ENCODE peak calls at places on chromosomes 13 and 19, in six cellular contexts. B is tibial nerve, E is astrocyte of the cerebellum, Z is tibial artery, I is fibroblast of pulmonary artery, L is OCI-LY7. V is an unnamed sample.

GRCh38 chr19:20038358-20039202 is 725 bp downstream of the ZNF682 start:
- DNase-seq in L (peak; percentile 14), E (peak; percentile 12), I (no peak), B (no peak), Z (no peak), V (no peak)

GRCh38 chr13:92225861-92226260 is 827.4 kb downstream of the GPC5 start:
- DNase-seq in E (no peak), B (no peak), I (no peak), Z (no peak), L (no peak), V (no peak)

GRCh38 chr19:2648528-2648937 is 54.0 kb downstream of the GNG7 start:
- DNase-seq in E (peak; percentile 32), L (peak; percentile 84), I (peak; percentile 85), B (no peak), Z (no peak), V (peak; percentile 86)

GRCh38 chr19:5152767-5153532 is 184.0 kb downstream of the KDM4B start:
- DNase-seq in Z (no peak), I (no peak), L (no peak), B (no peak), E (no peak), V (no peak)

GRCh38 chr13:95007322-95007721 is 293.9 kb downstream of the ABCC4 start:
- DNase-seq in Z (no peak), L (no peak), E (no peak), B (no peak), I (no peak), V (no peak)

GRCh38 chr13:98483636-98484288 is 93.1 kb downstream of the STK24 start:
- DNase-seq in L (no peak), I (no peak), E (no peak), B (no peak), Z (no peak), V (no peak)

GRCh38 chr19:4181053-4181508 is 1.3 kb downstream of the SIRT6 start:
- DNase-seq in Z (no peak), E (no peak), B (no peak), I (no peak), L (peak; percentile 30), V (no peak)

GRCh38 chr13:91647361-91647970 is 249.0 kb downstream of the GPC5 start:
- DNase-seq in I (peak; percentile 7), B (no peak), E (peak; percentile 66), Z (no peak), L (peak; percentile 72), V (peak; percentile 34)

GRCh38 chr13:81957121-81957520 is 1616.2 kb upstream of the SPRY2 start:
- DNase-seq in B (no peak), I (no peak), Z (no peak), L (no peak), E (no peak), V (no peak)

GRCh38 chr19:49538643-49539042 is 10.8 kb downstream of the RCN3 start:
- DNase-seq in Z (no peak), B (no peak), E (no peak), L (no peak), I (no peak), V (no peak)
- TF ChIP-seq CTCF in Z (no peak), B (no peak), E (no peak), L (no peak), I (no peak), V (no peak)

GRCh38 chr13:34943675-34944634 is 1.9 kb downstream of the NBEA start:
- DNase-seq in Z (no peak), B (no peak), L (peak; percentile 27), E (no peak), I (no peak), V (peak; percentile 53)
- H3K4me3 ChIP-seq in Z (peak overlapping the region; percentile 86), B (peak overlapping the region; percentile 84), L (peak overlapping the region; percentile 96), E (peak overlapping the region; percentile 60), I (peak overlapping the region; percentile 71), V (no peak overlapping the region)

GRCh38 chr19:31451686-31452325 is 102.6 kb upstream of the TSHZ3 start:
- DNase-seq in E (no peak), I (peak; percentile 60), B (no peak), L (no peak), Z (no peak), V (no peak)

GRCh38 chr19:31445406-31445805 is 96.2 kb upstream of the TSHZ3 start:
- DNase-seq in E (no peak), I (no peak), Z (no peak), L (no peak), B (no peak), V (no peak)

GRCh38 chr19:31448221-31448657 is 99.0 kb upstream of the TSHZ3 start:
- DNase-seq in E (no peak), Z (no peak), B (peak; percentile 15), L (no peak), I (peak; percentile 93), V (no peak)

GRCh38 chr19:31449379-31449778 is 100.1 kb upstream of the TSHZ3 start:
- DNase-seq in B (no peak), E (no peak), I (no peak), Z (no peak), L (no peak), V (no peak)

GRCh38 chr19:31450696-31451095 is 101.5 kb upstream of the TSHZ3 start:
- DNase-seq in I (no peak), E (no peak), B (no peak), L (no peak), Z (no peak), V (no peak)
- TF ChIP-seq CTCF in I (no peak), E (no peak), B (no peak), L (no peak), Z (no peak), V (no peak)

DNA sequence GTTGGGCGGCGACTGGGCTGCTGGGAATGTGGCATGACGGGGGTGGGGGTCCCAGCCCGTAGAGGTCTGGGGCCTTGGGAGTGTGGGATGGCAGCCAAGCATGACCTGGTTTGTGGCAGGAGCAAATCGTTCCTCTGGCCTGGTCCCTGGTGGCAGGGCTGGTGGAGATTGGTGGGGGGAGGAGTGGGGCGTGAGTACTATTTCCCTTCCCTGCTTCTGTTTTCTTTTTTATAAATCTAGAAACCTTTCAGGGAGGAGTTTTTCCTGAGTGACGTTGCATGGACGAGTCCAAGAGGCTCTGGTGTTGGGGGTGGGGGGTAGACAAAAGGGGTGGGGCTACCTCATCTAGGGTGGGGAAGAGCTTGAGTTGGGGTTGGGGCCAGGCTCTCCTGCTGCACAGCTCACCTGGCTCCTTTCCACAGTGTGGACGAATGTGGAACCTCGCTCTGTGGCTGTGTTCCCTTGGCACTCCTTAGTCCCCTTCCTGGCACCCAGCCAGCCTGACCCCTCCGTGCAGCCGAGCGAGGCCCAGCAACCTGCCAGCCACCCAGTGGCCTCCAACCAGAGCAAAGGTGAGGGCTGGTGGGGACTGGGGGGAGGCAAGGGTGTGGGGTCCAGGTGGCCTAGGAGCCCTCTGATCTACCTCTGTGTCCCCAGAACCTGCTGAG is 15.4 kb upstream of the PRR19 start:
- DNase-seq in E (no peak), L (peak; percentile 79), Z (peak; percentile 86), I (peak; percentile 58), B (no peak), V (no peak)
- H3K4me3 ChIP-seq in E (peak overlapping the region; percentile 75), L (peak overlapping the region; percentile 89), Z (peak overlapping the region; percentile 75), I (peak overlapping the region; percentile 76), B (peak overlapping the region; percentile 72), V (peak overlapping the region; percentile 91)

GRCh38 chr19:17172624-17173345 is 42.4 kb upstream of the USE1 start:
- DNase-seq in L (no peak), E (no peak), Z (no peak), I (no peak), B (no peak), V (no peak)
- TF ChIP-seq CTCF in L (no peak), E (no peak), Z (no peak), I (no peak), B (no peak), V (no peak)

DNA sequence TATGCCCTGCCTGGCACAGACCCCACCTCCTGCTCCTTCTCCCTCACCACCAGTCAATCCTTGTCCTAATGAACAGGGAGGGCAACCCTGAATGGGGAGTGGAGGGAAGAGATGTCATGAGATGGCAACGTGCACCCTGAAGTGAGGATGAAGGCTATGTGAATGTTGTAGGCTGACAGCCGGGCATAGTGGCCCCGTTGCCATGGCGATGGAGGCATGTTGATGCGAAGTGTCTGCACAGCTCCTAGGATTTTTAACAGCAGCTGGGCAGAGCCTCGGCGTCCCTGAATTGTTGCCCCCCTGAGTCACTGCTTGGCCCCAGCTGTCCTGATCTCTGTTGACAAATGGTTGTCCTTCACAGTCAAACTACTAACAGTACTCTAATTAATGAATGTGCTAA is 4.8 kb upstream of the ALOX5AP start:
- DNase-seq in L (no peak), B (no peak), Z (no peak), I (no peak), E (no peak), V (no peak)
- H3K4me3 ChIP-seq in L (no peak overlapping the region), B (no peak overlapping the region), Z (no peak overlapping the region), I (no peak overlapping the region), E (no peak overlapping the region), V (no peak overlapping the region)

GRCh38 chr19:46782355-46783019 is 5.9 kb downstream of the SLC1A5 start:
- DNase-seq in Z (no peak), I (no peak), L (no peak), B (no peak), E (no peak), V (no peak)

GRCh38 chr19:46785980-46786235 is 2.5 kb downstream of the SLC1A5 start:
- DNase-seq in B (no peak), Z (no peak), E (no peak), I (no peak), L (no peak), V (no peak)

GRCh38 chr19:46783670-46784069 is 4.7 kb downstream of the SLC1A5 start:
- DNase-seq in I (no peak), E (no peak), B (no peak), Z (no peak), L (no peak), V (no peak)

GRCh38 chr19:46785054-46785979 is 3.1 kb downstream of the SLC1A5 start:
- DNase-seq in Z (no peak), I (no peak), E (no peak), L (peak; percentile 29), B (no peak), V (peak; percentile 52)

DNA sequence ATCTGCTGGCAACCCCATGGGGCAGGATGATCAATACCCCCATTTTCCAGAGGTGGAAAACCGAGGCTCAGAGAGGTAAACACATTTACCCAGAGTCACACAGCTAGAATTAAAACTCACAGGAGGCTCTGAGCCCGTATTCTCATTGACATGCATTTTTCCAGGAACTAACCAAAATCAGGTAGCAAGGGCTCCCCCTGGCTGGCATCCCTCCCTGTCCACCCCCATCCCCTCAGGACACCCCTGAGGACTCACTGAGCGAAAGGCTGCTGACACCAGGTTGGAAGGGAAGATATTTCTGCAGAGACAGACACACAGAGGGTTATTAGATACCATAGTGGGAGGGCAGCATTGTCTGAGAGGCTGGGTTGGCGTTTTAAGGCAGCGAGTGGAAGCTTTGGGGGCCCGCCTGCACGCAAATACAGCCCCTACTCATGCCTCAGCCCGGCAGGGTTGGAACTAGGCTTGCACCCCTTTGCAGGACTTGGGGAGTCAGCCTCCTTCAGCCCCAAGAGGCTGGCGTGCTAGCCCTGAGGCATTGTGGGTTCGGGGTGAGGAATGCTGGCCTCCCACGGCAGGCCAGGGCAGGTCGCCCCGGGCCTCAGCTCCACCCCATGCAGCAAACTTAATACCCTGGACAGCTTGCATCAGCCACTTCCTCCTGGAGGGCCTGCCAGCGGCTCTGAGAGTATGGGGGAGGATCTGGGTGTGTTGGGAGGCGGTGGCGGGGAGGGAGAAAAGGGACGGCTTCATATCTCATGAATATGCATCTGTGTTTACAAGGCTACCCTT is 3.9 kb downstream of the SLC1A5 start:
- DNase-seq in E (no peak), I (peak; percentile 90), B (peak; percentile 63), L (peak; percentile 92), Z (peak; percentile 73), V (peak; percentile 90)
- TF ChIP-seq CTCF in E (peak; percentile 54), I (peak; percentile 37), B (no peak), L (peak; percentile 77), Z (no peak), V (peak; percentile 17)

GRCh38 chr19:57436392-57436791 is 1.3 kb downstream of the ZNF749 start:
- DNase-seq in L (no peak), I (no peak), E (no peak), Z (no peak), B (no peak), V (no peak)
- H3K4me3 ChIP-seq in L (peak overlapping the region; percentile 88), I (peak overlapping the region; percentile 88), E (peak overlapping the region; percentile 91), Z (no peak overlapping the region), B (peak overlapping the region; percentile 80), V (peak overlapping the region; percentile 93)

GRCh38 chr19:8096071-8096470 is 43.5 kb downstream of the CCL25 start:
- DNase-seq in L (peak; percentile 8), I (no peak), Z (no peak), B (no peak), E (no peak), V (peak; percentile 14)
- TF ChIP-seq CTCF in L (peak; percentile 64), I (no peak), Z (no peak), B (no peak), E (no peak), V (peak; percentile 26)

V was measured in GM12865.